ENCODE peak calls at places on chromosomes 3 and 15, in seven cellular contexts. T is ELR; D is naive thymus-derived CD8-positive, alpha-beta T cell; Y is stimulated activated CD8-positive, alpha-beta memory T cell treated with anti-CD3 and anti-CD28 coated beads, Interleukin-4, amount 100 ng/mL, for 24 hours; R is Right ventricle myocardium superior; Z is fibroblast of pulmonary artery; L is KG1. P is an unnamed sample.

GRCh38 chr3:161284989-161285388 is 63.9 kb downstream of the NMD3 start:
- DNase-seq in T (no peak), D (no peak), Y (no peak), R (no peak), Z (no peak), L (no peak), P (no peak)

GRCh38 chr3:138059261-138059660 is 49.3 kb downstream of the CLDN18 start:
- DNase-seq in T (no peak), D (no peak), Y (no peak), R (peak; percentile 51), Z (peak; percentile 8), L (no peak), P (no peak)

GRCh38 chr3:34152641-34153040 is 354.2 kb downstream of the PDCD6IP start:
- DNase-seq in T (no peak), D (no peak), Y (no peak), R (no peak), Z (no peak), L (no peak), P (no peak)

GRCh38 chr3:127822836-127823589 is 698 bp upstream of the MGLL start:
- DNase-seq in T (peak; percentile 45), D (no peak), Y (no peak), R (peak; percentile 81), Z (no peak), L (no peak), P (peak; percentile 39)

GRCh38 chr3:87088984-87089841 is 98.3 kb upstream of the VGLL3 start:
- DNase-seq in T (peak; percentile 90), D (no peak), Y (no peak), R (peak; percentile 74), Z (peak; percentile 84), L (no peak), P (no peak)

GRCh38 chr3:12308517-12308916 is 19.6 kb downstream of the PPARG start:
- DNase-seq in T (peak; percentile 93), D (no peak), Y (no peak), R (no peak), Z (peak; percentile 83), L (no peak), P (no peak)

GRCh38 chr3:155391583-155391982 is 98.1 kb upstream of the STRIT1 start:
- DNase-seq in T (peak; percentile 52), D (no peak), Y (no peak), R (peak; percentile 44), Z (peak; percentile 26), L (no peak), P (no peak)

GRCh38 chr3:78647735-78648134 is 1120.1 kb downstream of the ROBO1 start:
- DNase-seq in T (peak; percentile 24), D (no peak), Y (no peak), R (no peak), Z (peak; percentile 21), L (no peak), P (no peak)

GRCh38 chr3:147651107-147651506 is 241.9 kb downstream of the ZIC1 start:
- DNase-seq in T (peak; percentile 27), D (no peak), Y (no peak), R (peak; percentile 45), Z (no peak), L (no peak), P (no peak)

GRCh38 chr3:136750209-136750921 is 1.8 kb downstream of the STAG1 start:
- DNase-seq in T (peak; percentile 33), D (no peak), Y (no peak), R (no peak), Z (peak; percentile 19), L (no peak), P (no peak)

GRCh38 chr15:73142802-73143762 is 90.8 kb downstream of the NEO1 start:
- DNase-seq in T (no peak), D (no peak), Y (no peak), R (no peak), Z (no peak), L (no peak), P (no peak)

GRCh38 chr3:133077688-133078087 is 39.5 kb downstream of the TMEM108 start:
- DNase-seq in T (no peak), D (no peak), Y (no peak), R (no peak), Z (no peak), L (no peak), P (no peak)

GRCh38 chr15:101046826-101047225 is 127.7 kb downstream of the LRRK1 start:
- DNase-seq in T (no peak), D (no peak), Y (no peak), R (no peak), Z (no peak), L (no peak), P (no peak)

GRCh38 chr15:63082366-63082765 is 39.3 kb upstream of the LACTB start:
- DNase-seq in T (no peak), D (no peak), Y (no peak), R (no peak), Z (no peak), L (no peak), P (no peak)

GRCh38 chr3:142609136-142609535 is 12.9 kb downstream of the PLS1 start:
- DNase-seq in T (peak; percentile 7), D (no peak), Y (no peak), R (no peak), Z (no peak), L (no peak), P (no peak)

GRCh38 chr15:41671656-41672636 is 11.7 kb downstream of the MGA start:
- DNase-seq in T (no peak), D (no peak), Y (no peak), R (no peak), Z (no peak), L (no peak), P (no peak)

GRCh38 chr3:63855333-63855940 is 8.2 kb downstream of the THOC7 start:
- DNase-seq in T (no peak), D (no peak), Y (no peak), R (no peak), Z (no peak), L (no peak), P (no peak)

GRCh38 chr3:126832933-126833332 is 128.9 kb downstream of the CHCHD6 start:
- DNase-seq in T (no peak), D (no peak), Y (no peak), R (no peak), Z (no peak), L (no peak), P (no peak)

GRCh38 chr15:80609512-80609946 is 85.6 kb upstream of the ABHD17C start:
- DNase-seq in T (no peak), D (no peak), Y (no peak), R (no peak), Z (peak; percentile 88), L (no peak), P (no peak)

GRCh38 chr15:53072077-53072476 is 281.9 kb upstream of the ONECUT1 start:
- DNase-seq in T (peak; percentile 53), D (peak; percentile 2), Y (no peak), R (no peak), Z (peak; percentile 10), L (peak; percentile 1), P (no peak)

GRCh38 chr15:80264031-80264430 is 12.0 kb upstream of the CTXND1 start:
- DNase-seq in T (peak; percentile 9), D (no peak), Y (no peak), R (no peak), Z (peak; percentile 36), L (no peak), P (no peak)

GRCh38 chr3:45739944-45740343 is 50.7 kb downstream of the SACM1L start:
- DNase-seq in T (no peak), D (no peak), Y (no peak), R (no peak), Z (no peak), L (no peak), P (no peak)

P was measured in activated B cell treated with CpG ODN at 0.5 μM for 24 hours.